ENCODE peak calls at places on chromosomes 11 and 22, in ten cellular contexts. M, Q, Y, L, J, S, H, R, W and F are unnamed samples.

GRCh38 chr11:86214710-86215109 is 29.8 kb upstream of the EED start:
- DNase-seq in L (peak; percentile 5), J (no peak), Y (no peak), H (no peak), Q (no peak), R (no peak), W (no peak), M (peak; percentile 62), S (no peak), F (no peak)

GRCh38 chr11:8225589-8226036 is 38.1 kb downstream of the LMO1 start:
- DNase-seq in L (peak; percentile 57), M (peak; percentile 74), R (peak; percentile 41), J (peak; percentile 36), S (peak; percentile 71), H (peak; percentile 81), Q (peak; percentile 75), Y (peak; percentile 69), W (peak; percentile 87), F (peak; percentile 79)

GRCh38 chr11:118657238-118657637 is 22.2 kb downstream of the TREH start:
- DNase-seq in H (no peak), W (no peak), Q (no peak), S (no peak), M (no peak), R (no peak), J (no peak), Y (no peak), L (no peak), F (no peak)

GRCh38 chr11:104343578-104343977 is 179.6 kb upstream of the PDGFD start:
- DNase-seq in Y (no peak), M (no peak), H (peak; percentile 3), J (peak; percentile 6), W (no peak), R (no peak), Q (no peak), S (peak; percentile 30), L (no peak), F (no peak)

GRCh38 chr11:114059278-114059983 is at the start of gene ZBTB16:
- DNase-seq in R (peak; percentile 63), M (no peak), S (peak; percentile 93), W (peak; percentile 83), Q (peak; percentile 90), Y (peak; percentile 88), H (no peak), J (no peak), L (no peak), F (peak; percentile 97)

GRCh38 chr22:30435674-30436126 is 10.1 kb downstream of the MTFP1 start:
- DNase-seq in L (no peak), W (no peak), Y (peak; percentile 45), Q (no peak), S (no peak), H (no peak), J (no peak), R (peak; percentile 93), M (peak; percentile 49), F (peak; percentile 70)

GRCh38 chr11:4551346-4551979 is 6.5 kb downstream of the OR52M1 start:
- DNase-seq in R (no peak), J (no peak), Y (no peak), S (peak; percentile 4), Q (no peak), L (no peak), W (no peak), M (no peak), H (no peak), F (no peak)

GRCh38 chr11:66557733-66558326 is 10.6 kb downstream of the CTSF start:
- DNase-seq in Q (no peak), L (no peak), M (no peak), J (no peak), S (no peak), Y (no peak), R (no peak), W (no peak), H (no peak), F (no peak)

GRCh38 chr22:44342347-44342956 is 29.7 kb upstream of the SHISAL1 start:
- DNase-seq in Q (no peak), L (no peak), S (no peak), M (no peak), R (no peak), J (no peak), Y (no peak), W (no peak), H (no peak), F (no peak)

GRCh38 chr11:17978553-17979287 is 34.1 kb downstream of the SERGEF start:
- DNase-seq in H (peak; percentile 43), Y (peak; percentile 36), R (no peak), L (peak; percentile 58), J (peak; percentile 36), M (peak; percentile 13), W (no peak), Q (peak; percentile 37), S (peak; percentile 54), F (no peak)

GRCh38 chr11:121829159-121829643 is 286.8 kb downstream of the BLID start:
- DNase-seq in J (peak; percentile 100), H (peak; percentile 60), R (no peak), Q (no peak), L (no peak), S (peak; percentile 97), W (no peak), Y (peak; percentile 27), M (no peak), F (peak; percentile 22)

GRCh38 chr11:9025101-9025850 is 21.5 kb upstream of the NRIP3 start:
- DNase-seq in L (no peak), H (no peak), S (no peak), R (no peak), Y (no peak), M (no peak), W (no peak), Q (no peak), J (no peak), F (no peak)

GRCh38 chr22:35657571-35658312 is 9.5 kb downstream of the APOL6 start:
- DNase-seq in M (no peak), S (peak; percentile 39), Y (no peak), L (no peak), H (no peak), Q (no peak), R (no peak), W (no peak), J (no peak), F (no peak)

GRCh38 chr22:25403752-25404471 is 160.6 kb upstream of the GRK3 start:
- DNase-seq in L (no peak), S (peak; percentile 32), W (no peak), Y (no peak), M (no peak), J (peak; percentile 32), R (no peak), H (no peak), Q (no peak), F (no peak)

GRCh38 chr22:20750461-20751184 is 23.3 kb upstream of the SERPIND1 start:
- DNase-seq in W (no peak), M (peak; percentile 11), R (no peak), J (peak; percentile 86), L (peak; percentile 49), Q (peak; percentile 21), H (peak; percentile 25), Y (peak; percentile 66), S (peak; percentile 87), F (no peak)